ENCODE peak calls at places on chromosomes 13 and 19, in eight cellular contexts. D is left lung, I is body of pancreas, A is PC-9, Y is GM23338, M is nephron progenitor cell, F is A549, T is type B pancreatic cell. B is an unnamed sample.

GRCh38 chr19:18735752-18736151 is 52.3 kb downstream of the CRTC1 start:
- DNase-seq in D (no peak), I (no peak), A (no peak), Y (no peak), M (no peak), F (no peak), T (no peak), B (no peak)

GRCh38 chr19:9796113-9796773 is 22.6 kb downstream of the FBXL12 start:
- DNase-seq in D (no peak), I (peak; percentile 92), A (peak; percentile 75), Y (peak; percentile 95), M (peak; percentile 75), F (peak; percentile 35), T (no peak), B (peak; percentile 71)

GRCh38 chr13:101554420-101555125 is 102.1 kb downstream of the ITGBL1 start:
- DNase-seq in D (no peak), I (no peak), A (no peak), Y (no peak), M (no peak), F (no peak), T (no peak), B (no peak)

GRCh38 chr13:41075034-41075433 is 13.7 kb downstream of the WBP4 start:
- DNase-seq in D (no peak), I (peak; percentile 41), A (peak; percentile 6), Y (peak; percentile 68), M (peak; percentile 26), F (peak; percentile 16), T (no peak), B (peak; percentile 54)

GRCh38 chr19:3345850-3346460 is 20.4 kb upstream of the NFIC start:
- DNase-seq in D (no peak), I (no peak), A (no peak), Y (no peak), M (no peak), F (no peak), T (no peak), B (no peak)

GRCh38 chr13:29529755-29530154 is 65.7 kb downstream of the SLC7A1 start:
- DNase-seq in D (no peak), I (no peak), A (no peak), Y (no peak), M (no peak), F (no peak), T (no peak), B (no peak)

GRCh38 chr19:54183431-54183830 is 5.9 kb downstream of the MBOAT7 start:
- DNase-seq in D (peak; percentile 34), I (no peak), A (no peak), Y (no peak), M (no peak), F (no peak), T (no peak), B (no peak)

GRCh38 chr13:71149498-71150363 is 717.3 kb downstream of the DACH1 start:
- DNase-seq in D (no peak), I (peak; percentile 69), A (no peak), Y (no peak), M (no peak), F (no peak), T (no peak), B (no peak)

GRCh38 chr19:7482584-7483439 is 6.0 kb downstream of the PEX11G start:
- DNase-seq in D (no peak), I (no peak), A (no peak), Y (peak; percentile 97), M (peak; percentile 28), F (no peak), T (no peak), B (peak; percentile 19)

GRCh38 chr19:40191836-40192646 is 815 bp downstream of the MAP3K10 start:
- DNase-seq in D (peak; percentile 85), I (peak; percentile 12), A (peak; percentile 15), Y (peak; percentile 85), M (peak; percentile 74), F (peak; percentile 70), T (no peak), B (no peak)

GRCh38 chr19:12868540-12869112 is 12.6 kb downstream of the DNASE2 start:
- DNase-seq in D (no peak), I (no peak), A (peak; percentile 37), Y (peak; percentile 71), M (no peak), F (no peak), T (no peak), B (no peak)

GRCh38 chr13:39422845-39423565 is 180.0 kb downstream of the LHFPL6 start:
- DNase-seq in D (no peak), I (no peak), A (no peak), Y (peak; percentile 38), M (no peak), F (no peak), T (no peak), B (no peak)

DNA sequence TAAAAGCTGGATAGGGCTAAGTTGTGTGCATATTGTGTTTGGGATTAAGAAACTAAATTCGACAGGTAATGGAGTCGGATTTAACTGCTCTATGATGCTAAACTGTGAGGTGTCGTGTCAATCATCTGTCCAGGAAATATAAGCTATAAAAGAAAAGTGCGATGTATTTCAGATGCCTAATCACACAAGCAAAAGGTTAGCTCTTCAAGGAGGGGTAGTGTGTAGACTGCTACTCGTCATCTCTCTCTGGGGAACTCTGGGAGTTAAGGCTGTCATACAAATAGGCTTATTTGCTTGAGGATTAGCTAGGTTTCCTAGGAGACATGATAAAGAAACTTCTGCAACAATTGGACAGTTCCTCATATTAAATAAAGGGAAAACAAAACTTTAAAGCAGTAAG is 462.1 kb downstream of the OLFM4 start:
- DNase-seq in D (no peak), I (no peak), A (no peak), Y (no peak), M (no peak), F (no peak), T (no peak), B (no peak)
- TF ChIP-seq CTCF in D (no peak), I (no peak), A (no peak), Y (no peak), M (no peak), F (no peak), T (no peak), B (no peak)

GRCh38 chr13:112969692-112970338 is 801 bp downstream of the MCF2L start:
- DNase-seq in D (no peak), I (no peak), A (no peak), Y (no peak), M (no peak), F (no peak), T (no peak), B (no peak)

GRCh38 chr13:112970552-112971287 is 1.7 kb downstream of the MCF2L start:
- DNase-seq in D (peak; percentile 52), I (no peak), A (no peak), Y (no peak), M (no peak), F (no peak), T (no peak), B (no peak)

GRCh38 chr13:112968380-112968909 is 569 bp upstream of the MCF2L start:
- DNase-seq in D (peak; percentile 84), I (peak; percentile 81), A (peak; percentile 65), Y (peak; percentile 62), M (peak; percentile 53), F (peak; percentile 10), T (no peak), B (no peak)

GRCh38 chr13:112967666-112968379 is 1.2 kb upstream of the MCF2L start:
- DNase-seq in D (no peak), I (no peak), A (no peak), Y (no peak), M (no peak), F (no peak), T (no peak), B (no peak)

GRCh38 chr13:112968910-112969691 is at the start of gene MCF2L:
- DNase-seq in D (peak; percentile 76), I (peak; percentile 70), A (peak; percentile 58), Y (peak; percentile 73), M (peak; percentile 56), F (peak; percentile 27), T (no peak), B (no peak)
- TF ChIP-seq CTCF in D (no peak), I (peak; percentile 41), A (peak; percentile 53), Y (peak; percentile 18), M (no peak), F (no peak), T (peak; percentile 34), B (peak; percentile 11)

DNA sequence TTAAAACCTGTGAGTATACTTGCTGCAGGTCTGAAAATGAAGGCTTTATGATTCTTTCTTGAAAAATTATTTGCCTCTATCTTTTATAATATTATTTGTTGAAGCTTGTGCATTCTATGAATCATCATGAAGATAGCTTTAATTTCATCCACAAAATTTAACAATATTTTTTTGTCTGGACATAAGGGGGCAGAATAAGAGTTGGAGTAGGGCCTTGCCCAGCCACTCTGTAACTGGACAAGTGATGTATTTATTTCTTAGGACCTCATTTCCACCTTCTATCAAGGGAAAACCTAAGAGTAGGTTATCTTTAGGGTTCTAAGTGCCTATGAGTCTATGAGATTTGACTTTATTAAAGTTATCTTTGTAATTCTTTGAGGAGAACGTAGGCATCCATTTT is 49.9 kb downstream of the N4BP2L1 start:
- DNase-seq in D (no peak), I (no peak), A (no peak), Y (no peak), M (no peak), F (no peak), T (no peak), B (no peak)
- TF ChIP-seq CTCF in D (no peak), I (no peak), A (no peak), Y (no peak), M (no peak), F (no peak), T (no peak), B (no peak)

DNA sequence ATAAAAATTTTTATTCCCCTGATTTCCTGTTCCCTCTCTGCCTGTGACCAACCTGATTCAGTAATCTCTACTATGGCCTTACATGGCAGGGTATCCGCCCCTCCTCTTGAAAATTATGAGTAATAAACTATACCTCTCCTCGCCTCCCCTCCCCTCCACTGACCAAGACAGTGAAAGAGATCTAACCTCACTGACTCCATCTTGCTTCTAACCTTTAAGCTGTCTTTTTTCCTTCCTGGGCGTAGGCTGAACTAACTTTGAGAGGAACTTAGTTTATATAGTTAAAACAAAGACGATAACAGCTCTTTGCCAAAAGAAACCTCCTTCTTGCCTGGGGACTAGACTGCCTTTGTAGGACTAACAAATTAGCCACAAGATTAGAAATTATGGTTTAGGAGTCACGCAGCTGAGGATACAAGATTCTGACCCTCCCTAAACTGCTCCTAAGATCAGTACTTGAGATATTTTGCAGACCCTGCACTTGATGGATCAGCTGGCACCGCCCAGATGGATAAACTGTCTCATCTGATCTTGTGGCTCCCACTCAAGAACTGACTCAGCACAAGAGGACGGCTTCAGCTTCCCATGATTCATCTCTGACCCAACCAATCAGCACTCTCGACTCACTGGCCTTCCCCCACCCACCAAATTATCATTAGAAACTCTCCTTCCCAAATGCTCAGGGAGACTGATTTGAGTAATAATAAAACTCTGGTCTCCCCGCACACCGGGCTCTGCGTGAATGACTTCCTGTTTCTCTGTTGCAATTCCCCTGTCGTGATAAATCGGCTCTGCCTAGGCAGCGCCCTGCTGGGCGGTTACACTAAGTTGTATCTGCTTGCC is 187.1 kb downstream of the TDRD3 start:
- DNase-seq in D (no peak), I (peak; percentile 7), A (peak; percentile 38), Y (peak; percentile 91), M (no peak), F (no peak), T (no peak), B (peak; percentile 15)
- TF ChIP-seq CTCF in D (no peak), I (no peak), A (no peak), Y (no peak), M (no peak), F (no peak), T (no peak), B (no peak)

GRCh38 chr13:30744056-30744684 is 8.8 kb downstream of the ALOX5AP start:
- DNase-seq in D (peak; percentile 83), I (peak; percentile 65), A (peak; percentile 44), Y (no peak), M (no peak), F (peak; percentile 25), T (no peak), B (no peak)
- TF ChIP-seq CTCF in D (no peak), I (no peak), A (no peak), Y (no peak), M (no peak), F (no peak), T (no peak), B (no peak)

B was measured in tibial nerve.